ENCODE peak calls at places on chromosomes 16 and 17, in four cellular contexts. P is GM13977; K is stimulated activated effector memory CD8-positive, alpha-beta T cell treated with anti-CD3 and anti-CD28 coated beads, Interleukin-12 subunit alpha, Interleukin-12 subunit beta, amount 100 ng/mL, for 72 hours; V is activated CD8-positive, alpha-beta T cell treated with anti-CD3 and anti-CD28 coated beads, Interleukin-2, amount 10 ng/mL, durations not matched to agents 7 days and 5 days. Y is an unnamed sample.

GRCh38 chr16:70688266-70688742 is 2.5 kb upstream of the MTSS2 start:
- DNase-seq in K (no peak), V (no peak), P (no peak), Y (no peak)

GRCh38 chr16:54080524-54081008 is 206.0 kb downstream of the IRX3 start:
- DNase-seq in P (no peak), K (no peak), V (no peak), Y (no peak)

GRCh38 chr17:57379237-57380054 is 123.1 kb downstream of the MSI2 start:
- DNase-seq in V (no peak), K (no peak), P (no peak), Y (no peak)

GRCh38 chr17:81804559-81805399 is 829 bp downstream of the GCGR start:
- DNase-seq in K (no peak), P (no peak), V (no peak), Y (peak)

GRCh38 chr17:76014100-76014924 is 12.8 kb downstream of the EVPL start:
- DNase-seq in P (peak), K (peak), V (peak), Y (peak)

GRCh38 chr17:6165806-6166205 is 95.6 kb downstream of the WSCD1 start:
- DNase-seq in K (no peak), V (no peak), P (no peak), Y (no peak)

GRCh38 chr16:82621796-82622195 is 5.0 kb upstream of the CDH13 start:
- DNase-seq in P (no peak), K (no peak), V (no peak), Y (no peak)

GRCh38 chr17:55588858-55589257 is 77.6 kb upstream of the SMIM36 start:
- DNase-seq in V (no peak), P (no peak), K (no peak), Y (no peak)

GRCh38 chr16:27224741-27225300 is 21.5 kb downstream of the KDM8 start:
- DNase-seq in V (no peak), K (no peak), P (no peak), Y (no peak)

GRCh38 chr17:40061532-40062038 is 1.2 kb upstream of the THRA start:
- DNase-seq in K (no peak), V (no peak), P (no peak), Y (no peak)

GRCh38 chr16:58464916-58465731 is 34.8 kb upstream of the NDRG4 start:
- DNase-seq in K (no peak), V (no peak), P (peak), Y (peak)

GRCh38 chr16:1309888-1310831 is 724 bp downstream of the UBE2I start:
- DNase-seq in K (no peak), P (no peak), V (peak), Y (no peak)

GRCh38 chr16:10878644-10879498 is 1.9 kb downstream of the CIITA start:
- DNase-seq in P (peak), V (peak), K (no peak), Y (no peak)

GRCh38 chr17:48542114-48542955 is 2.6 kb downstream of the HOXB2 start:
- DNase-seq in K (no peak), V (peak), P (no peak), Y (no peak)

GRCh38 chr16:21950782-21951521 is 2.2 kb upstream of the UQCRC2 start:
- DNase-seq in P (peak), V (peak), K (no peak), Y (peak)

GRCh38 chr17:40283662-40284061 is 4.0 kb upstream of the CDC6 start:
- DNase-seq in P (peak), V (peak), K (no peak), Y (no peak)

GRCh38 chr17:80882926-80883685 is 108.5 kb upstream of the CHMP6 start:
- DNase-seq in V (no peak), P (no peak), K (no peak), Y (no peak)

GRCh38 chr16:73173396-73173795 is 125.5 kb upstream of the ZFHX3 start:
- DNase-seq in V (no peak), P (no peak), K (no peak), Y (no peak)

GRCh38 chr16:525520-526180 is 1.9 kb upstream of the CAPN15 start:
- DNase-seq in P (peak), V (peak), K (peak), Y (no peak)

GRCh38 chr17:45326566-45326965 is 9.7 kb upstream of the MAP3K14 start:
- DNase-seq in V (no peak), P (no peak), K (no peak), Y (no peak)

GRCh38 chr17:44655983-44656700 is at the start of gene MEIOC:
- DNase-seq in P (peak), K (peak), V (peak), Y (peak)

GRCh38 chr17:47902039-47902744 is 6.2 kb downstream of the SP2 start:
- DNase-seq in V (no peak), K (no peak), P (no peak), Y (no peak)

GRCh38 chr17:32487460-32488176 is 825 bp downstream of the CDK5R1 start:
- DNase-seq in K (no peak), P (peak), V (peak), Y (peak)

GRCh38 chr17:33966410-33967063 is 288.5 kb upstream of the CCL2 start:
- DNase-seq in K (no peak), V (no peak), P (no peak), Y (no peak)

GRCh38 chr16:66377327-66377723 is 10.8 kb downstream of the CDH5 start:
- DNase-seq in V (no peak), K (no peak), P (no peak), Y (no peak)

GRCh38 chr17:12940699-12941098 is 77.1 kb downstream of the ELAC2 start:
- DNase-seq in K (no peak), P (peak), V (no peak), Y (no peak)

GRCh38 chr16:28106467-28106866 is 43.0 kb upstream of the GSG1L start:
- DNase-seq in K (no peak), V (no peak), P (no peak), Y (no peak)

GRCh38 chr17:78925234-78925633 is at the start of gene TIMP2:
- DNase-seq in P (peak), K (peak), V (peak), Y (peak)

GRCh38 chr16:67800252-67801046 is 5.9 kb downstream of the RANBP10 start:
- DNase-seq in P (no peak), K (no peak), V (no peak), Y (no peak)

GRCh38 chr17:45376171-45376564 is 56.5 kb downstream of the ARHGAP27 start:
- DNase-seq in K (no peak), P (no peak), V (no peak), Y (no peak)

GRCh38 chr16:18582902-18583301 is 21.0 kb upstream of the NOMO2 start:
- DNase-seq in V (no peak), P (no peak), K (no peak), Y (no peak)